ENCODE peak calls at places on chromosome 21, in eight cellular contexts. W is neuronal stem cell, Q is sigmoid colon, F is IMR-90, D is tibial nerve, Y is lower lobe of right lung, T is pancreas, S is tibial artery. R is an unnamed sample.
A peak's percentile ranks its signal among the peaks of the same experiment; 100 is the strongest.

GRCh38 chr21:39127506-39127905 is 55.7 kb downstream of the PSMG1 start:
- DNase-seq in W (no peak), Q (no peak), F (no peak), D (no peak), Y (no peak), T (no peak), S (no peak), R (peak; percentile 40)

GRCh38 chr21:45288441-45288841 is 746 bp upstream of the POFUT2 start:
- DNase-seq in W (no peak), Q (peak; percentile 73), F (no peak), D (no peak), Y (no peak), T (no peak), S (no peak), R (no peak)

GRCh38 chr21:44846485-44847260 is 26.8 kb downstream of the PTTG1IP start:
- DNase-seq in W (no peak), Q (peak; percentile 89), F (peak; percentile 35), D (peak; percentile 49), Y (peak; percentile 79), T (no peak), S (peak; percentile 78), R (no peak)

GRCh38 chr21:41564871-41565281 is 56.9 kb upstream of the TMPRSS2 start:
- DNase-seq in W (no peak), Q (no peak), F (no peak), D (no peak), Y (no peak), T (no peak), S (no peak), R (no peak)

GRCh38 chr21:32484706-32485380 is 72.3 kb downstream of the EVA1C start:
- DNase-seq in W (no peak), Q (no peak), F (no peak), D (no peak), Y (peak; percentile 87), T (peak; percentile 41), S (peak; percentile 46), R (no peak)

GRCh38 chr21:17688912-17689874 is 76.5 kb upstream of the BTG3 start:
- DNase-seq in W (no peak), Q (no peak), F (peak; percentile 12), D (no peak), Y (peak; percentile 57), T (peak; percentile 22), S (no peak), R (peak; percentile 67)

GRCh38 chr21:22516230-22516629 is 1518.0 kb downstream of the NCAM2 start:
- DNase-seq in W (no peak), Q (no peak), F (no peak), D (no peak), Y (no peak), T (no peak), S (no peak), R (no peak)

GRCh38 chr21:38376235-38376634 is 119.4 kb downstream of the KCNJ15 start:
- DNase-seq in W (no peak), Q (no peak), F (no peak), D (no peak), Y (peak; percentile 54), T (no peak), S (no peak), R (no peak)

GRCh38 chr21:18550361-18550760 is 146.8 kb upstream of the TMPRSS15 start:
- DNase-seq in W (no peak), Q (no peak), F (no peak), D (no peak), Y (no peak), T (no peak), S (no peak), R (no peak)

GRCh38 chr21:45662623-45663015 is 19.1 kb downstream of the PCBP3 start:
- DNase-seq in W (no peak), Q (no peak), F (no peak), D (no peak), Y (no peak), T (no peak), S (no peak), R (no peak)

GRCh38 chr21:17441370-17441769 is 71.5 kb upstream of the CXADR start:
- DNase-seq in W (no peak), Q (no peak), F (peak; percentile 42), D (no peak), Y (peak; percentile 65), T (peak; percentile 78), S (no peak), R (no peak)

GRCh38 chr21:33761104-33762036 is 119.1 kb downstream of the ITSN1 start:
- DNase-seq in W (no peak), Q (no peak), F (peak; percentile 99), D (no peak), Y (no peak), T (no peak), S (peak; percentile 31), R (peak; percentile 54)

GRCh38 chr21:17436626-17437111 is 76.2 kb upstream of the CXADR start:
- DNase-seq in W (no peak), Q (no peak), F (no peak), D (no peak), Y (no peak), T (no peak), S (no peak), R (peak; percentile 67)

DNA sequence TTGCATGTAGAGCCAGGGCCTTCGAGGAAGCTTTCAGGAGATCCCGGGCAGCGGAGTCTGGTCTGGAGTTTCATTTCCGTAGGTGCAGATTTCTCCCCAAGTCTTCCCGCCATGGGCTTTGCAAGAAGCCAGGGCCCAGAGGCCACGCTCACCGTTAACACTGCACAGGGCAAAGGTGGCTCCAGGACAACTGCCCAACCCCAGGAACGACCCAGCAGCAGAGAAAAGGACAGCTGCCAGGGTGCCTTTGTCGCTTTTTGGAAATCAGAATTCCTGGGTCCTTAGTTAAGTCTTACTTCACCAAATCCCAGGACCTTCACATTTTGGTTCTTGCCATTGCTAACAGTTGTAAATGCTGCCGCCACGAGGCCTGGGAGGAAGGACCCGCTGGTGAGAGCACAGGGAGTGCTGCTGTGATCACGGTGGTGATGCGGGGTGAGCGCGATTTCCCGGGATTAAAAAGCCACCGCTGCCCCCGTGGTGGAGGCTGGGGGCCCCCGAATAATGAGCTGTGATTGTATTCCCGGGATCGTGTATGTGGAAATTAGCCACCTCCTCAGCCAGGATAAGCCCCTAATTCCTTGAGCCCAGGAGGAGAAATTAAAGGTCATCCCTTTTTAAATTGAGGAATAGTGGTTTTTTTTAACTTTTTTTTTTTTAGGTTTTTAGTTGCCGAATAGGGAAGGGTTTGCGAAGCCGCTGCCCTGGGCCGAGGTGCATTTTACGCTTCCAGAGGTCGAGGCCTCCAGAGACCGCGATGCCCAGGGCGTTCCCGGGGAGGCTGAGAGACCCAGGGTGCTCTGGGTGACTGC is 8.2 kb downstream of the SIM2 start:
- DNase-seq in W (peak; percentile 64), Q (no peak), F (peak; percentile 37), D (no peak), Y (no peak), T (no peak), S (no peak), R (peak; percentile 76)
- H3K4me1 ChIP-seq in W (peaks cover 6% of the 10 kb centered on the region), Q (no peaks in the 10 kb centered on the region), F (no peaks in the 10 kb centered on the region), D (peaks cover 67% of the 10 kb centered on the region), Y (peaks cover 62% of the 10 kb centered on the region), T (peaks cover 6% of the 10 kb centered on the region), S (peaks cover 35% of the 10 kb centered on the region), R (no peaks in the 10 kb centered on the region)

DNA sequence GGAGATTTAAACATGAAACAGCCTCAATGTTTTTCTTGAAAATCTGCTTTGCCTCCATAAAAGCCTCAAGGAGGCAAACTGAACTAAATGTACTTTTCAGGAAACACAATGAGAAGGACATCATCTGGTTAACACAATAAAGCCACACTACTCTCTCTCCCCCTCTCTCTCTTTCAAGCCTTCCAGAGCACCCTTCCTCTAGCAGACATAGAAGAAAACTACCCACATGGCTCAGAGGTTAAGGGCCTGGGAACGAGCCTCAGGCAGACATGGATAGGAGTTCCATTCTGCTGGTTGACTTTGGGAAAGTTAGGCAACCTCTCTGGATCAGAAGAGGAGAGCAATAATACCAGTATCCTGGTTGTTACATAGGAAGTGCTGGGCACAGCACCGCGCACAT is 42.9 kb downstream of the RUNX1 start:
- DNase-seq in W (no peak), Q (no peak), F (no peak), D (no peak), Y (no peak), T (no peak), S (no peak), R (no peak)
- H3K4me1 ChIP-seq in W (no peaks in the 10 kb centered on the region), Q (no peaks in the 10 kb centered on the region), F (peaks cover 15% of the 10 kb centered on the region), D (no peaks in the 10 kb centered on the region), Y (no peaks in the 10 kb centered on the region), T (no peaks in the 10 kb centered on the region), S (no peaks in the 10 kb centered on the region), R (no peaks in the 10 kb centered on the region)

GRCh38 chr21:43291347-43291950 is 122.6 kb downstream of the CRYAA start:
- DNase-seq in W (no peak), Q (no peak), F (no peak), D (no peak), Y (peak; percentile 37), T (no peak), S (no peak), R (no peak)

GRCh38 chr21:43292866-43293142 is 124.0 kb downstream of the CRYAA start:
- DNase-seq in W (no peak), Q (no peak), F (no peak), D (no peak), Y (no peak), T (no peak), S (no peak), R (no peak)

GRCh38 chr21:43292041-43292865 is 123.4 kb downstream of the CRYAA start:
- DNase-seq in W (no peak), Q (no peak), F (no peak), D (no peak), Y (peak; percentile 40), T (no peak), S (no peak), R (no peak)

GRCh38 chr21:43295016-43295958 is 126.5 kb downstream of the CRYAA start:
- DNase-seq in W (no peak), Q (no peak), F (peak; percentile 2), D (no peak), Y (peak; percentile 39), T (no peak), S (no peak), R (no peak)

GRCh38 chr21:43294194-43294902 is 125.5 kb downstream of the CRYAA start:
- DNase-seq in W (no peak), Q (no peak), F (no peak), D (no peak), Y (no peak), T (no peak), S (no peak), R (no peak)
- H3K4me1 ChIP-seq in W (peaks cover 2% of the 10 kb centered on the region), Q (no peaks in the 10 kb centered on the region), F (no peaks in the 10 kb centered on the region), D (no peaks in the 10 kb centered on the region), Y (no peaks in the 10 kb centered on the region), T (no peaks in the 10 kb centered on the region), S (no peaks in the 10 kb centered on the region), R (no peaks in the 10 kb centered on the region)

GRCh38 chr21:37369307-37369854 is 2.8 kb downstream of the DYRK1A start:
- DNase-seq in W (no peak), Q (no peak), F (no peak), D (no peak), Y (no peak), T (no peak), S (no peak), R (no peak)
- H3K4me1 ChIP-seq in W (peaks cover 6% of the 10 kb centered on the region), Q (no peaks in the 10 kb centered on the region), F (peaks cover 3% of the 10 kb centered on the region), D (peaks cover 71% of the 10 kb centered on the region), Y (peaks cover 69% of the 10 kb centered on the region), T (peaks cover 40% of the 10 kb centered on the region), S (peaks cover 27% of the 10 kb centered on the region), R (peaks cover 2% of the 10 kb centered on the region)

DNA sequence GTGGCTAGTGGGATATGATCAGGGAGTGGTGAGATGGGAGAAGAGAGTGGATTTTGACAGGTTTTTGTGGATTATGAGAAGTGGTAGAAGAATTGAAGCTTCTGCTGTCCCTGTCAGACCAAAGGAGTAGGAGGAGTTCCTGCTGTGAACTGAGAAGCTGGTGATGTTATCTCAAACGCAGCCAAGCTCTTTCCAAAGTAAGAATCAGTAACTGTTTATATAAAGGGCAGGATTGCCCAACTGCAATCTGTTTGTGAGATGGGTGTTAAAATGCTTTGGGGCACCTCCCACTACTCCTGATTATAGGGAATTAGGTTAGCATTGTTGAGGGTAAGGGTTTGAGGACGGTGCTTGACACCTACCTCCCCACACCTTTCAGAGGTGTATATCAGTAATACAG is 60.5 kb upstream of the USP25 start:
- DNase-seq in W (no peak), Q (no peak), F (peak; percentile 57), D (no peak), Y (no peak), T (no peak), S (no peak), R (peak; percentile 91)
- H3K4me1 ChIP-seq in W (no peaks in the 10 kb centered on the region), Q (no peaks in the 10 kb centered on the region), F (peaks cover 7% of the 10 kb centered on the region), D (no peaks in the 10 kb centered on the region), Y (no peaks in the 10 kb centered on the region), T (no peaks in the 10 kb centered on the region), S (no peaks in the 10 kb centered on the region), R (peaks cover 2% of the 10 kb centered on the region)

R was measured in mesendoderm.